ENCODE peak calls at places on chromosomes 4 and X, in six cellular contexts. H is fibroblast of lung; Y is psoas muscle; L is CD8-positive, alpha-beta memory T cell; P is pancreas; V is HepG2. C is an unnamed sample.

GRCh38 chr4:121112530-121112929 is 40.2 kb upstream of the NDNF start:
- DNase-seq in H (peak; percentile 8), Y (no peak), L (no peak), P (no peak), V (no peak), C (no peak)

GRCh38 chr4:37830640-37831039 is 4.2 kb downstream of the PGM2 start:
- DNase-seq in H (no peak), Y (no peak), L (no peak), P (no peak), V (no peak), C (no peak)

GRCh38 chr4:3879681-3880594 is 113.8 kb downstream of the ADRA2C start:
- DNase-seq in H (no peak), Y (no peak), L (peak; percentile 29), P (no peak), V (no peak), C (no peak)

GRCh38 chr4:108135549-108136209 is 33.1 kb downstream of the LEF1 start:
- DNase-seq in H (no peak), Y (no peak), L (no peak), P (no peak), V (no peak), C (no peak)

GRCh38 chr4:7607156-7607910 is 172.6 kb upstream of the PSAPL1 start:
- DNase-seq in H (no peak), Y (no peak), L (no peak), P (no peak), V (no peak), C (no peak)

GRCh38 chr4:3407930-3408792 is 33.6 kb upstream of the HGFAC start:
- DNase-seq in H (no peak), Y (peak; percentile 49), L (no peak), P (no peak), V (peak; percentile 94), C (no peak)

GRCh38 chrX:73916931-73917657 is 354.1 kb downstream of the CHIC1 start:
- DNase-seq in H (peak; percentile 87), Y (no peak), L (no peak), P (no peak), V (no peak), C (peak; percentile 36)

GRCh38 chr4:146371812-146372211 is 149.9 kb downstream of the SLC10A7 start:
- DNase-seq in H (no peak), Y (no peak), L (no peak), P (no peak), V (no peak), C (no peak)

GRCh38 chr4:83657336-83657735 is 121.4 kb downstream of the GPAT3 start:
- DNase-seq in H (no peak), Y (no peak), L (no peak), P (no peak), V (no peak), C (no peak)

GRCh38 chr4:82360298-82361177 is 13.3 kb downstream of the HNRNPD start:
- DNase-seq in H (peak; percentile 56), Y (no peak), L (no peak), P (no peak), V (no peak), C (peak; percentile 29)

GRCh38 chr4:110595583-110595982 is 27.3 kb downstream of the PITX2 start:
- DNase-seq in H (no peak), Y (no peak), L (no peak), P (no peak), V (no peak), C (no peak)

GRCh38 chr4:127781303-127782024 is 658 bp upstream of the HSPA4L start:
- DNase-seq in H (peak; percentile 64), Y (peak; percentile 70), L (no peak), P (peak; percentile 76), V (no peak), C (peak; percentile 21)

GRCh38 chr4:98851806-98852205 is 77.1 kb downstream of the EIF4E start:
- DNase-seq in H (peak; percentile 19), Y (no peak), L (no peak), P (no peak), V (no peak), C (no peak)

GRCh38 chr4:84661191-84661944 is 78.4 kb downstream of the CDS1 start:
- DNase-seq in H (no peak), Y (no peak), L (no peak), P (no peak), V (peak; percentile 78), C (peak; percentile 95)

GRCh38 chrX:46686003-46686645 is 72.8 kb downstream of the SLC9A7 start:
- DNase-seq in H (peak; percentile 52), Y (no peak), L (no peak), P (no peak), V (peak; percentile 11), C (peak; percentile 24)

GRCh38 chrX:19513383-19513782 is 1.9 kb downstream of the MAP3K15 start:
- DNase-seq in H (peak; percentile 20), Y (no peak), L (no peak), P (no peak), V (peak; percentile 53), C (no peak)

GRCh38 chr4:7673111-7673510 is 238.4 kb upstream of the PSAPL1 start:
- DNase-seq in H (peak; percentile 21), Y (peak; percentile 1), L (no peak), P (no peak), V (peak; percentile 45), C (no peak)

GRCh38 chrX:16838202-16839066 is 31.7 kb downstream of the RBBP7 start:
- DNase-seq in H (peak; percentile 87), Y (peak; percentile 71), L (no peak), P (no peak), V (no peak), C (no peak)

GRCh38 chrX:68114573-68115199 is 318.6 kb downstream of the OPHN1 start:
- DNase-seq in H (peak; percentile 14), Y (no peak), L (no peak), P (no peak), V (no peak), C (peak; percentile 0)

GRCh38 chrX:53440631-53441517 is 6.7 kb upstream of the HSD17B10 start:
- DNase-seq in H (peak; percentile 73), Y (peak; percentile 91), L (peak; percentile 12), P (peak; percentile 74), V (peak; percentile 20), C (peak; percentile 67)

GRCh38 chr4:6972911-6973310 is 63.3 kb downstream of the TBC1D14 start:
- DNase-seq in H (no peak), Y (no peak), L (no peak), P (no peak), V (no peak), C (no peak)

GRCh38 chrX:13253223-13253622 is 66.6 kb downstream of the ATXN3L start:
- DNase-seq in H (no peak), Y (no peak), L (no peak), P (no peak), V (no peak), C (no peak)

GRCh38 chr4:159655547-159655946 is 552.7 kb downstream of the RAPGEF2 start:
- DNase-seq in H (no peak), Y (no peak), L (no peak), P (no peak), V (no peak), C (no peak)

GRCh38 chr4:54063737-54064316 is 578 bp downstream of the CHIC2 start:
- DNase-seq in H (no peak), Y (peak; percentile 71), L (peak; percentile 30), P (no peak), V (peak; percentile 24), C (peak; percentile 28)

GRCh38 chr4:85514783-85515182 is 39.8 kb downstream of the ARHGAP24 start:
- DNase-seq in H (no peak), Y (no peak), L (no peak), P (no peak), V (no peak), C (no peak)

GRCh38 chr4:11130195-11130975 is 298.3 kb downstream of the HS3ST1 start:
- DNase-seq in H (peak; percentile 72), Y (no peak), L (no peak), P (no peak), V (no peak), C (no peak)

GRCh38 chr4:19983072-19983471 is 268.6 kb upstream of the SLIT2 start:
- DNase-seq in H (peak; percentile 97), Y (no peak), L (no peak), P (no peak), V (no peak), C (no peak)

GRCh38 chr4:136219592-136220125 is 1312.6 kb downstream of the PCDH18 start:
- DNase-seq in H (no peak), Y (no peak), L (no peak), P (no peak), V (no peak), C (no peak)

GRCh38 chrX:115894087-115894486 is 276.5 kb upstream of the AGTR2 start:
- DNase-seq in H (no peak), Y (peak; percentile 53), L (no peak), P (no peak), V (peak; percentile 63), C (peak; percentile 31)

GRCh38 chr4:56902703-56903102 is 5.0 kb upstream of the REST start:
- DNase-seq in H (no peak), Y (no peak), L (no peak), P (no peak), V (no peak), C (no peak)
- H3K27ac ChIP-seq in H (no peak overlapping the region), Y (no peak overlapping the region), L (no peak overlapping the region), P (no peak overlapping the region), V (no peak overlapping the region), C (no peak overlapping the region)

DNA sequence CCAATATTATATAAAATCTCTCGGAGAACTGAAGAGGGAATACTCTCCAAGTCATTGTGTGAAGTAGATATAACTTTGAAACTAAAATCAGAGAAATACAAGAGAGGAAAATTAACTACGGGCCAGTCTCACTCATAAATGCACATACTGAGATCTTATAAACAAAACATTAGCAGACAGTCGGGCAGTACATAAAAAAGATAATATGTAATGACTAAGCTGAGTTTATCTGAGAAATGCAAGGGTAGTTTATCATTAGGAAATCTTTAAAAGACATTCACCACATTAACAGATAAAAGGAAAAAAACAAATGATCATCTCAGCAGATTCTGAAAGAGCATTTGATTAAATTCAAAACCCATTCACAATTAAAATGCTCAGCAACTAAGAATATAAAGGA is 116.7 kb downstream of the NYX start:
- DNase-seq in H (peak; percentile 26), Y (no peak), L (no peak), P (no peak), V (no peak), C (no peak)
- H3K4me3 ChIP-seq in H (no peak overlapping the region), Y (no peak overlapping the region), L (no peak overlapping the region), P (no peak overlapping the region), V (no peak overlapping the region), C (no peak overlapping the region)

GRCh38 chrX:153969125-153969903 is 2.3 kb downstream of the HCFC1 start:
- DNase-seq in H (no peak), Y (no peak), L (no peak), P (peak; percentile 58), V (no peak), C (no peak)

GRCh38 chrX:153970398-153971123 is 1.1 kb downstream of the HCFC1 start:
- DNase-seq in H (peak; percentile 90), Y (peak; percentile 78), L (no peak), P (no peak), V (peak; percentile 29), C (peak; percentile 24)

GRCh38 chrX:153971124-153971631 is 440 bp downstream of the HCFC1 start:
- DNase-seq in H (peak; percentile 88), Y (peak; percentile 98), L (peak; percentile 84), P (peak; percentile 94), V (peak; percentile 65), C (peak; percentile 84)

GRCh38 chrX:153968754-153969124 is 2.9 kb downstream of the HCFC1 start:
- DNase-seq in H (no peak), Y (peak; percentile 75), L (no peak), P (peak; percentile 55), V (no peak), C (peak; percentile 14)

GRCh38 chrX:153969904-153970397 is 1.7 kb downstream of the HCFC1 start:
- DNase-seq in H (peak; percentile 64), Y (peak; percentile 72), L (no peak), P (peak; percentile 62), V (no peak), C (peak; percentile 7)
- H3K27ac ChIP-seq in H (peak overlapping the region; percentile 14), Y (peak overlapping the region; percentile 86), L (peak overlapping the region; percentile 67), P (peak overlapping the region; percentile 36), V (no peak overlapping the region), C (peak overlapping the region; percentile 69)

GRCh38 chr4:183758006-183758734 is 99.1 kb downstream of the TRAPPC11 start:
- DNase-seq in H (peak; percentile 6), Y (peak; percentile 72), L (no peak), P (no peak), V (no peak), C (no peak)
- H3K4me3 ChIP-seq in H (no peak overlapping the region), Y (peak overlapping the region; percentile 22), L (no peak overlapping the region), P (no peak overlapping the region), V (no peak overlapping the region), C (no peak overlapping the region)